ENCODE peak calls at places on chromosomes 4 and X, in five cellular contexts. One of them, this sample, is unnamed.

GRCh38 chr4:96170198-96170597 is 330.3 kb downstream of the PDHA2 start:
- DNase-seq in iPS-NIHi11: peak
- DNase-seq in NCI-H1105: no peak
- DNase-seq in right lobe of liver: no peak
- DNase-seq in A172: no peak
- DNase-seq in this sample: no peak

GRCh38 chr4:156889616-156890594 is 81.7 kb downstream of the PDGFC start:
- DNase-seq in iPS-NIHi11: no peak
- DNase-seq in NCI-H1105: no peak
- DNase-seq in right lobe of liver: peak
- DNase-seq in A172: no peak
- DNase-seq in this sample: no peak

GRCh38 chrX:139199945-139200344 is 330.6 kb upstream of the F9 start:
- DNase-seq in iPS-NIHi11: no peak
- DNase-seq in NCI-H1105: no peak
- DNase-seq in right lobe of liver: no peak
- DNase-seq in A172: no peak
- DNase-seq in this sample: no peak

GRCh38 chr4:1793496-1793840 is 375 bp downstream of the FGFR3 start:
- DNase-seq in iPS-NIHi11: peak
- DNase-seq in NCI-H1105: no peak
- DNase-seq in right lobe of liver: no peak
- DNase-seq in A172: no peak
- DNase-seq in this sample: peak

GRCh38 chr4:76366737-76367136 is 54.2 kb downstream of the CCDC158 start:
- DNase-seq in iPS-NIHi11: no peak
- DNase-seq in NCI-H1105: no peak
- DNase-seq in right lobe of liver: no peak
- DNase-seq in A172: no peak
- DNase-seq in this sample: no peak

GRCh38 chrX:12360991-12361598 is 222.8 kb downstream of the FRMPD4 start:
- DNase-seq in iPS-NIHi11: no peak
- DNase-seq in NCI-H1105: peak
- DNase-seq in right lobe of liver: no peak
- DNase-seq in A172: peak
- DNase-seq in this sample: no peak

GRCh38 chrX:3638280-3638873 is 75.1 kb downstream of the PRKX start:
- DNase-seq in iPS-NIHi11: peak
- DNase-seq in NCI-H1105: no peak
- DNase-seq in right lobe of liver: no peak
- DNase-seq in A172: peak
- DNase-seq in this sample: peak

GRCh38 chr4:188016754-188017153 is 21.2 kb downstream of the ZFP42 start:
- DNase-seq in iPS-NIHi11: peak
- DNase-seq in NCI-H1105: no peak
- DNase-seq in right lobe of liver: no peak
- DNase-seq in A172: no peak
- DNase-seq in this sample: no peak

GRCh38 chrX:54045563-54046228 is 1.4 kb upstream of the PHF8 start:
- DNase-seq in iPS-NIHi11: no peak
- DNase-seq in NCI-H1105: no peak
- DNase-seq in right lobe of liver: peak
- DNase-seq in A172: no peak
- DNase-seq in this sample: no peak

GRCh38 chr4:157978680-157979361 is 194.0 kb downstream of the GASK1B start:
- DNase-seq in iPS-NIHi11: peak
- DNase-seq in NCI-H1105: peak
- DNase-seq in right lobe of liver: no peak
- DNase-seq in A172: peak
- DNase-seq in this sample: peak

GRCh38 chr4:185774815-185775684 is 36.9 kb downstream of the SORBS2 start:
- DNase-seq in iPS-NIHi11: no peak
- DNase-seq in NCI-H1105: no peak
- DNase-seq in right lobe of liver: no peak
- DNase-seq in A172: peak
- DNase-seq in this sample: no peak

GRCh38 chr4:153595894-153596601 is 88.0 kb upstream of the TLR2 start:
- DNase-seq in iPS-NIHi11: no peak
- DNase-seq in NCI-H1105: no peak
- DNase-seq in right lobe of liver: no peak
- DNase-seq in A172: no peak
- DNase-seq in this sample: no peak

GRCh38 chrX:103847174-103847870 is 15.3 kb upstream of the RAB9B start:
- DNase-seq in iPS-NIHi11: no peak
- DNase-seq in NCI-H1105: no peak
- DNase-seq in right lobe of liver: no peak
- DNase-seq in A172: no peak
- DNase-seq in this sample: no peak